ENCODE peak calls at places on chromosomes 3 and 15, in four cellular contexts. O, K, S and I are unnamed samples.

GRCh38 chr3:33132019-33132360 is 18.2 kb downstream of the CRTAP start:
- DNase-seq in O (no peak), K (no peak), S (no peak), I (no peak)

GRCh38 chr3:33975463-33975862 is 177.0 kb downstream of the PDCD6IP start:
- DNase-seq in O (no peak), K (no peak), S (no peak), I (no peak)

GRCh38 chr3:49867871-49868321 is 1.8 kb downstream of the CAMKV start:
- DNase-seq in O (peak; percentile 74), K (no peak), S (no peak), I (no peak)

GRCh38 chr3:13796683-13797460 is 83.0 kb downstream of the WNT7A start:
- DNase-seq in O (no peak), K (no peak), S (peak; percentile 50), I (no peak)

GRCh38 chr3:51729005-51729633 is 22.3 kb downstream of the GRM2 start:
- DNase-seq in O (no peak), K (no peak), S (no peak), I (no peak)

GRCh38 chr15:94042163-94042954 is 189.0 kb upstream of the MCTP2 start:
- DNase-seq in O (peak; percentile 36), K (no peak), S (no peak), I (no peak)

GRCh38 chr3:62669161-62669560 is 206.1 kb downstream of the CADPS start:
- DNase-seq in O (no peak), K (no peak), S (no peak), I (no peak)

GRCh38 chr3:48564022-48564421 is 441 bp upstream of the UCN2 start:
- DNase-seq in O (no peak), K (peak; percentile 22), S (peak; percentile 62), I (peak; percentile 44)

GRCh38 chr3:114319453-114319852 is 25.6 kb downstream of the TIGIT start:
- DNase-seq in O (peak; percentile 8), K (no peak), S (no peak), I (no peak)

GRCh38 chr3:149959443-149959842 is 11.3 kb downstream of the PFN2 start:
- DNase-seq in O (no peak), K (no peak), S (no peak), I (no peak)

GRCh38 chr15:65303687-65304392 is 637 bp upstream of the RNU5B-1 start:
- DNase-seq in O (peak; percentile 71), K (no peak), S (peak; percentile 43), I (peak; percentile 47)

GRCh38 chr15:79904256-79904655 is 7.4 kb upstream of the MTHFS start:
- DNase-seq in O (no peak), K (no peak), S (no peak), I (no peak)

GRCh38 chr3:72335458-72336050 is 512.7 kb downstream of the SHQ1 start:
- DNase-seq in O (no peak), K (no peak), S (no peak), I (no peak)

GRCh38 chr3:122691195-122691594 is 10.6 kb downstream of the PARP14 start:
- DNase-seq in O (peak; percentile 50), K (no peak), S (no peak), I (no peak)

GRCh38 chr15:68419301-68420175 is 12.4 kb downstream of the ITGA11 start:
- DNase-seq in O (no peak), K (no peak), S (no peak), I (no peak)

GRCh38 chr3:188834349-188834748 is 337.4 kb upstream of the TPRG1 start:
- DNase-seq in O (no peak), K (no peak), S (no peak), I (no peak)

GRCh38 chr3:171948674-171949073 is 90.7 kb upstream of the FNDC3B start:
- DNase-seq in O (no peak), K (no peak), S (no peak), I (no peak)

GRCh38 chr3:140203510-140203909 is 268.5 kb downstream of the CLSTN2 start:
- DNase-seq in O (no peak), K (no peak), S (no peak), I (no peak)

DNA sequence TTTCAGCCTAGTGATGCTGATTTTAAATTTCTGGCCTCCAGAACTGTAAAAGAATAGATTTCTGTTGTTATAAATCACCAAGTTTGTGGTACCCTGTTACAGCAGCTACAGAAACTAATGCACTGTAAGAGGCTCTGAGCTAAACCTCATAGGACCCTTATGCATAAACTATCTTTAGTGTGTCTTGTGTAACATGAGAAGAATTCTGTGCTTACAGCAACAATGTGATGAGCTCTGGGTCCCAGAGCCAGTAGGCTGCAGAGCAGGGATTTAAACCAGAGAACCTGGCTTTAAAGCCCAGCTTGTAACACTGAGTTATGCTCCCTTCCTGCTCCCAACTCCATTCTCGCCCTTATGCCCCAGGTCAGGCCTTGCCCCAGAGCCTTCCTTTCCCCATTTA is 113.1 kb downstream of the THSD4 start:
- DNase-seq in O (no peak), K (no peak), S (no peak), I (no peak)
- H3K27ac ChIP-seq in O (no peak overlapping the region), K (no peak overlapping the region), S (no peak overlapping the region), I (no peak overlapping the region)

DNA sequence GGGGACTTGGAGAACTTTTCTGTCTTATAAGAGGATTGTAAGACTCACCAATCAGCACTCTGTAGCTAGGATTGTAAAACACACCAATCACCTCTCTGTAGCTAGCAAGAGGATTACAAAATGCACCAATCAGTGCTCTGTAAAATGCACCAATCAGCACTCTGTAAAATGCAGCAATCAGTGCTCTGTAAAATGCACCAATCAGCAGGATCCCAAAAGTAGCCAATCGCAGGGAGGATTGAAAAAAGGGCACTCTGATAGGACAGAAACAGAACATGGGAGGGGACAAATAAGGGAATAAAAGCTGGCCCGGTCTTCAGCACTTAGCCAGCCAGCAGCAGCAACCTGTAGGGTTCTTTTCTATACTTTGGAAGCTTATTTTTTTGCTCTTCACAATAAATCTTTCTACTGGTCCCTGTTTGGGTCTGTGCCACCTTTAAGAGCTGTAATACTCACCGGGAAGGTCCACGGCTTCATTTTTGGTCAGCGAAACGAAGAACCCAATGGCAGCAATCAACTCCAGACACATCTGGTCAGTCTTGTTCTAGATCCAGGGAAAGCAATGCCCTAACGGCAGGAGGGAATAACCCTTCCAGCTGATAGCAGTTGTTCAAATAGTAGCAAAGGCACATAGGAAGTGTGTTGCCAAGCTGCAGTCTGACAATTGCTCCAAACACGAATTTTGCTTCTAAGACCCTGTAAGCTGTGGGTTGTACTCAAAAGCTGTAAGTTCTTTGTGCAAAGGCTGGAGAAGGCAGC is 135.6 kb downstream of the TJP1 start:
- DNase-seq in O (no peak), K (no peak), S (no peak), I (no peak)
- H3K27ac ChIP-seq in O (no peak overlapping the region), K (no peak overlapping the region), S (no peak overlapping the region), I (no peak overlapping the region)

DNA sequence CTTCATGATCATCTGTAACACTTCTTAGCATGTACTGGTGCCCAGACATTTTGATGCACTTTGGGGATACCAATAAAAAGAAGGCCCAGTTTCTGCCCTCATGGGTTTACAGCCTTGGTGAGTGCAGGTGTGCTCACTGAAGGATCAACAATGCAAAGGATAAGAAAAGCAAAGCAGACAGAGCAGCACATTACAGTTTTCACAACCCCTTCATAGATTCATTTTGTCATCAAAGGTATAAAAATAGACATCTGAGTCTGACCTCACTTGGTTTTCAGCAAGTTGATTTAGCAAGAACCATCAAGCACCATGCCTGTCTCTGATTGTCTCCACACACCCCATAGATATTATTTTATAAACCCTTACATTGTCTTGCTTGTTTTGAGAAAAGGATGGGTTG is 77.6 kb downstream of the BFSP2 start:
- DNase-seq in O (no peak), K (no peak), S (no peak), I (no peak)
- H3K27ac ChIP-seq in O (peak overlapping the region; percentile 64), K (no peak overlapping the region), S (no peak overlapping the region), I (no peak overlapping the region)

DNA sequence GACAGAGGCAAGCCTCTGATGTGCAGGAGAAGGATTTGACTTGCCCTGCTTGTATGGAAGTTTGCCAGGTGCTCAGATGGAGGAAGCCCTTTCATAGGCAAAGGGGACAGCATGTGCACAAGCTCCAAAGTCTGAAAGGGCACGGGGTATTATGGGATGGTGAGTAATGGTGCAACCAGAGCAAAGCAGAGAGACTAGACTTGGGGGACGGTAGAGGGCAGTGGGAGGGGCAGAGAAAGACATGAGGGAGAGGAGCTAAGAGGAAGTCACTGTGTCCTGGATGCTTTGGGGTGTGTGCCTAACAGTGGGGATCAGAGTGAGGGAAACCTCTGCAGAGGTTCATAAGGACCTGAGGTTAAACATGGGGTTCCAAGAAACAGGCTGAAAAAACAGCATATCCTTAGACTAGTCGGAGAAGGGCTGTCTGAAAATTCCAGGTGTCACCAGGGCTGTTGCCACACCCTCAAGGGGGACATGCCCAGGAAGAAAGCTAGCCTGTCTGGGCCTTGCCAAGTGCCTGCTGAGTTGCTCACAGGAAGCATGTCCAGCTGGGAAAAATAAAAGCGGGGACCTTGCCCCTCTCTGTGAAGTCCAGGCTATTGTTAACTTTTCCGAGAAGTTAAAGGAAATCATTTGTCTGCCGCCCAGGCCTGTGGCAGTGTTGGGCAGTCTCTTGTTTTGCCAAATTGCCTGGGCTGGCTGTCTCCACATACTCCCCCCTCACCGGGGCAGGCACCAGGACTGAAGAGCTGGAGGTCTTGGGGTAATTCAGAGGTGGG is 47.1 kb downstream of the HRH1 start:
- DNase-seq in O (no peak), K (no peak), S (no peak), I (no peak)
- H3K27ac ChIP-seq in O (no peak overlapping the region), K (peak overlapping the region; percentile 34), S (no peak overlapping the region), I (no peak overlapping the region)

DNA sequence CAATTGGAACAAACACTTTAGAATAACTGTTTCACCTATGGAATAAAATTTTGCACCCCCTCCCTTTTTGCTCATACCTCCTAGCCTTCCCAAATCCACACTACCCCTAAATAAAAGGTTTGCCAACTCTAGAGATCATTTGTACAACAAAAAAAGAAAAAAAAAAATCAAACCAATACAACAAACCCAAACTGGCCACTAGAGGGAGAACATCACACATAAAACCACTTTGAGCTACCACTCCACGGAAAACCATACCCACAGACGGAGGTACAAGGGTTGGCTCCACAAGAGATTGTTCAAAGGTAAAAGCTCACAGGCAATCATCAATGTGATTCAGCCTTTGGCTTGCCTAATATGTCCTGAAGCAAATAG is 47.6 kb downstream of the SETMAR start:
- DNase-seq in O (peak; percentile 86), K (no peak), S (no peak), I (peak; percentile 0)
- H3K27ac ChIP-seq in O (peak overlapping the region; percentile 46), K (peak overlapping the region; percentile 68), S (no peak overlapping the region), I (no peak overlapping the region)

GRCh38 chr15:57663262-57663661 is 43.3 kb upstream of the POLR2M start:
- DNase-seq in O (no peak), K (no peak), S (no peak), I (no peak)
- H3K27ac ChIP-seq in O (no peak overlapping the region), K (no peak overlapping the region), S (no peak overlapping the region), I (no peak overlapping the region)

DNA sequence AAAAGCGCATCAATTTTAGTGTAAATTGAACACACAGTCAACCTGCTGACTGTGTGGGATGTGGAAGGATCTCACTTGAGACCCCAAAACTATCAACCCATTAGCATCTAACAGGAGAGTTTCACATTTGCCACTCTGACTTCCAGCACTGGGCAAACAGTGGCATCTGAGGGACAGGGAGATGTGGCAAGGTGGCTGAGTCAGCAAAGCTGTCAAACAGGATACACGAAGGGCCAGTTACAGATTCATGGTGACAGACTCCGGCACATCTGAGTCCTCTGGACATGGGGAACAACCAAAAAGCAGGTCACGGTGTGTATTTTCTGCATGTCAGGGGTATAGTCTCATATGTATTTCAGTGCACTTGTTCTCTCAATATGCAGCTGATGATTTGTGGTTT is 573.4 kb upstream of the PPP2R3A start:
- DNase-seq in O (no peak), K (no peak), S (no peak), I (no peak)
- H3K27ac ChIP-seq in O (no peak overlapping the region), K (no peak overlapping the region), S (no peak overlapping the region), I (no peak overlapping the region)

GRCh38 chr3:193827039-193827669 is 234.1 kb downstream of the OPA1 start:
- DNase-seq in O (no peak), K (no peak), S (no peak), I (no peak)
- H3K27ac ChIP-seq in O (peak overlapping the region; percentile 65), K (no peak overlapping the region), S (no peak overlapping the region), I (no peak overlapping the region)